ENCODE peak calls at places on chromosome X, in five cellular contexts. R is lung, A is neural crest cell, T is suprapubic skin, O is cardiac fibroblast. F is an unnamed sample.

GRCh38 chrX:46643636-46644035 is 70.1 kb downstream of the CHST7 start:
- DNase-seq in R (no peak), A (no peak), O (no peak), T (no peak), F (no peak)

GRCh38 chrX:77785400-77785745 is 643 bp downstream of the ATRX start:
- DNase-seq in A (peak), R (no peak), O (peak), T (no peak), F (no peak)

GRCh38 chrX:47831788-47832187 is 4.9 kb upstream of the ZNF81 start:
- DNase-seq in R (peak), O (peak), T (peak), A (peak), F (peak)

GRCh38 chrX:63932907-63933306 is 147.9 kb upstream of the ARHGEF9 start:
- DNase-seq in A (no peak), O (no peak), R (no peak), T (no peak), F (no peak)

GRCh38 chrX:114787016-114787415 is 203.1 kb downstream of the HTR2C start:
- DNase-seq in R (no peak), O (no peak), T (no peak), A (no peak), F (no peak)

GRCh38 chrX:67544281-67544680 is 460 bp downstream of the AR start:
- DNase-seq in O (no peak), T (no peak), R (no peak), A (peak), F (no peak)

GRCh38 chrX:56800801-56801200 is 71.8 kb downstream of the NBDY start:
- DNase-seq in T (peak), A (no peak), R (no peak), O (no peak), F (peak)

GRCh38 chrX:49272426-49272825 is 2.8 kb downstream of the PPP1R3F start:
- DNase-seq in R (no peak), O (no peak), T (peak), A (no peak), F (no peak)

GRCh38 chrX:49761481-49761880 is 65.7 kb upstream of the PAGE1 start:
- DNase-seq in A (no peak), R (no peak), T (no peak), O (peak), F (peak)

GRCh38 chrX:54721424-54721823 is 76.6 kb downstream of the ITIH6 start:
- DNase-seq in A (no peak), O (peak), R (no peak), T (no peak), F (no peak)

GRCh38 chrX:40209951-40210617 is 112.3 kb upstream of the BCOR start:
- DNase-seq in O (peak), R (no peak), T (no peak), A (no peak), F (no peak)

GRCh38 chrX:31038585-31039326 is 33.1 kb downstream of the FTHL17 start:
- DNase-seq in R (no peak), A (peak), O (peak), T (no peak), F (peak)
- TF ChIP-seq CTCF in R (peak), A (peak), O (peak), T (peak), F (peak)

DNA sequence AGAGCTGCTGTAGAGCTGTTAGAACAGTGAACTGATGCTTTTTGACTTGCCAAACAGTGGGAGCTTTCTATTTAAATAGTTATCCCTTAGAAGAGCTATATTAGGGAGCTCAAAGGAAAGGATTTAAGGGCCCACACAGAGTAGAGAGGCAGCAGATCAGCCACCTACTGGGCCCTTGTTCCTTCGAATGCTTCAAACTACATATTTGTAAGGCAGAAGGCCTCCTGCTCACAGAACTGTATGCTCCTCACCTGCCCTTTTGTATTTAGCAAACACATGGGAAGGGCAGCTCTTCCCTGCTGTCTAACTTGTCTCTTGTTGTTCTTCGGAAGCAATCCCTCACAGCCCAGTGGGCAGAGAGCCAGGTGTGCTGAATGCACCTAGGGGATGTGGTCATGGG is 38.0 kb downstream of the IL1RAPL1 start:
- DNase-seq in R (no peak), A (no peak), T (no peak), O (no peak), F (no peak)
- TF ChIP-seq CTCF in R (no peak), A (no peak), T (no peak), O (no peak), F (no peak)

GRCh38 chrX:96685205-96686099 is 810 bp downstream of the DIAPH2 start:
- DNase-seq in R (peak), T (peak), A (peak), O (peak), F (peak)

GRCh38 chrX:96683997-96684338 is 674 bp upstream of the DIAPH2 start:
- DNase-seq in O (no peak), R (no peak), T (no peak), A (no peak), F (no peak)

GRCh38 chrX:96688789-96689188 is 4.1 kb downstream of the DIAPH2 start:
- DNase-seq in T (no peak), R (no peak), O (no peak), A (no peak), F (no peak)

GRCh38 chrX:96682516-96682915 is 2.1 kb upstream of the DIAPH2 start:
- DNase-seq in R (no peak), T (no peak), O (no peak), A (no peak), F (no peak)

GRCh38 chrX:96684339-96685204 is at the start of gene DIAPH2:
- DNase-seq in T (peak), A (peak), O (peak), R (peak), F (peak)
- TF ChIP-seq CTCF in T (no peak), A (peak), O (peak), R (no peak), F (no peak)

DNA sequence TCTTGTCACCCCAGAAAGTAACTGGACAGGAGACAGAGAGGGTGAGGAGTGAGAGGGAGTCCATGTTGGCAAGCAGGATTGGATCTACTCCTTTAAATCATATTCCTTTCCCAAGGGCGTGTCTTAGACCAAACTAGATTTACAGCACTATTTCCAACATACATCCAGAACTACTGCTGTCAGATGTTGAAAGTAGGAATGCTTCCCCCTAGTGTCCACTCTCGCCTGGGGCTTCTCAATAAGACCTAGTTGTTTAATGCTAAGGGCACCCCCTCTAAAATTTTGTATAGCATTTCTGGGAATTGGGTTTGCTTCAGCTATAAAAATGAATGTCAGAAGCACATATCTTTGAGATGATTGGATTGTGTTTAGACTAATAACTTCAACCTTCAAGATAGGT is 13.3 kb downstream of the OFD1 start:
- DNase-seq in R (no peak), O (peak), T (no peak), A (no peak), F (no peak)
- TF ChIP-seq CTCF in R (peak), O (peak), T (peak), A (peak), F (peak)

DNA sequence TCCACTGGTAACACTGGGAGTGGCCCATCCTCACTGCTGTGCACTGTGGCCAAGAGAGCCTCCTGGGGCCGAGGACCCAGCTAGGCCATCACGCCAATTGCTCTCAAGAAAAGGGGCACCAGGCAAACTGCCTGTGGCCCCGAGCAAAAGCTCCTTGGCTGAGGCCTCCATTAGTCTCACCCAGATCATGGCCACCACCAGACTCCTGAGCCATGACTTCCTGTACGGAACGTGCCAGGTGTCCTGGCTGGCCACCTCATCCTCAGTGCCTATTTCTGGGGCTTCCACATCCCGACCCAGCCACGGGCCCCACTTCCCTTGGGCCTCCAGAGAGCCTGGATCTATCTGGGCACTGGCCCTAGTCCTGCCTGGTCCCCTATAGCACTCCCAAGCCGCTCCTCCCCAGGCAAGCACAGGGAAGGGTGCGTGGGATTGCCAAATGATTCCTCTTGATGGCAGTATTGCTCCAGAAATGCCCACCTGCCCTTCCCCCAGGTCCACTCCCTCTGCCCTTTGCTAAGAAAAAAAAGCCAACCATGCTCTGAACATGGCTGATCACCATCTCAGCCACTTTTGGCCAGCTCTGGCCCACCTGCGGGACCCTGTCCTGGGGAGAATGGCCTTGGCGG is 212.6 kb upstream of the AGTR2 start:
- DNase-seq in O (no peak), A (no peak), R (no peak), T (no peak), F (no peak)
- TF ChIP-seq CTCF in O (no peak), A (peak), R (no peak), T (no peak), F (no peak)

GRCh38 chrX:148573119-148573518 is 72.7 kb downstream of the AFF2 start:
- DNase-seq in O (no peak), A (no peak), T (no peak), R (no peak), F (no peak)
- TF ChIP-seq CTCF in O (no peak), A (no peak), T (no peak), R (no peak), F (no peak)

DNA sequence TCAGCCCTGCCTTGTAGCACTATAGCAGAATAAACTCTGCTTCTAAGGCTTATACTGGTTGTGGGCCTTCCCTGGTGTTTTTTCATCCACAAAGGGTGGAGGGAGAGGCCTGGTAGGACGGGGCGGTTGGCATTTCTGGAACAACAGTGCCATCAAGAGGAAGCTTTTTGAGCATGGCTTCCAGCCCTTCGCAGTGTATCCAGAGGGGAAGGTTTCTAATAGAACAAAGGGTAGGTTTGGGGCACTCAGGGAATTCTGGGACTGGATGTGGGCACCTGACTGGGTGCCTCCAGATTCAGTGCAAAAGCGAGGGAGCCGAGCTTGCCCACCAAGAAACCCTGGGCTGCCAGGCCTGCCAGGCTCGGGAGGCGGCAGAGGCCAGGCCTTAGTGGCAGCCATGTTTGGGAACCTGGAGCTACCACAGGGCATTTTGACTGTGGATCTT is 229.6 kb upstream of the AGTR2 start:
- DNase-seq in O (peak), R (peak), T (peak), A (no peak), F (no peak)
- TF ChIP-seq CTCF in O (no peak), R (peak), T (no peak), A (no peak), F (peak)

GRCh38 chrX:102650903-102651241 is 411 bp upstream of the GPRASP1 start:
- DNase-seq in T (no peak), R (no peak), O (no peak), A (no peak), F (no peak)

GRCh38 chrX:102654696-102655095 is 3.4 kb downstream of the GPRASP1 start:
- DNase-seq in O (no peak), A (no peak), R (no peak), T (no peak), F (no peak)

GRCh38 chrX:102651242-102651967 is at the start of gene GPRASP1:
- DNase-seq in A (peak), T (peak), R (no peak), O (peak), F (peak)

GRCh38 chrX:102651968-102652744 is 873 bp downstream of the GPRASP1 start:
- DNase-seq in A (peak), O (peak), R (no peak), T (no peak), F (peak)
- TF ChIP-seq CTCF in A (peak), O (peak), R (no peak), T (peak), F (no peak)

DNA sequence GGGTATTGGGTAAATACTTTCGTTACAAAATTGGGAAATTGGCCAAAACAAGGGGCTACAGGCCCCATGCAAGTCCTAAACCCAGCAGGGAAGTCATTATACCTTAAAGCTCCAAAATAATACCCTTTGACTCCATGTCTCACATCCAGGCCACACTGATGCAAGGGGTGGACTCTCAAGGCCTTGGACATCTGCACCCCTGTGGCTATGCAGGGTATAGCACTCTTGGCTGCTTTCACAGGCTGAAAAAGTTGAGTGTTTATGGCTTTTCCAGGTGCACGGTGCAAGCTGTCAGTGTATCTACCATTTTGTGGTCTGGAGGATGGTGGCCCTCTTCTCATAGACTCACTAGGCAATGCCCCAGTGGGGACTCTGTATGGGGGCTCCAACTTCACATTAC is 326.5 kb downstream of the TEX13C start:
- DNase-seq in R (no peak), O (peak), A (no peak), T (no peak), F (no peak)
- TF ChIP-seq CTCF in R (no peak), O (peak), A (peak), T (no peak), F (no peak)

F was measured in GM10248.